ENCODE peak calls at places on chromosome 20, in six cellular contexts. G, V, N, A, C and I are unnamed samples.

GRCh38 chr20:46013826-46014516 is 5.3 kb downstream of the MMP9 start:
- DNase-seq in G (peak), V (no peak), N (no peak), A (peak), C (peak), I (peak)

GRCh38 chr20:53919886-53920285 is 150.5 kb downstream of the BCAS1 start:
- DNase-seq in G (no peak), V (no peak), N (no peak), A (no peak), C (no peak), I (no peak)

GRCh38 chr20:33649201-33649631 is 12.9 kb upstream of the C20orf144 start:
- DNase-seq in G (no peak), V (no peak), N (no peak), A (peak), C (no peak), I (no peak)

GRCh38 chr20:2283706-2284423 is 11.9 kb upstream of the TGM3 start:
- DNase-seq in G (no peak), V (no peak), N (no peak), A (no peak), C (no peak), I (no peak)

GRCh38 chr20:42565106-42565990 is 624.4 kb downstream of the PTPRT start:
- DNase-seq in G (no peak), V (no peak), N (no peak), A (no peak), C (no peak), I (no peak)

GRCh38 chr20:48697845-48698491 is 129.8 kb downstream of the PREX1 start:
- DNase-seq in G (no peak), V (no peak), N (peak), A (peak), C (no peak), I (no peak)

GRCh38 chr20:23641936-23642751 is 4.4 kb upstream of the CST3 start:
- DNase-seq in G (no peak), V (no peak), N (peak), A (no peak), C (no peak), I (no peak)

GRCh38 chr20:53647286-53647821 is 53.7 kb upstream of the ZNF217 start:
- DNase-seq in G (no peak), V (no peak), N (no peak), A (no peak), C (no peak), I (no peak)